ENCODE peak calls at places on chromosomes 16 and 17, in four cellular contexts. One of them, this sample, is unnamed.

GRCh38 chr16:88526008-88526905 is 43.9 kb upstream of the ZC3H18 start:
- DNase-seq in H1: no peak
- DNase-seq in HCT116: no peak
- DNase-seq in HepG2: no peak
- DNase-seq in this sample: peak; percentile 78

GRCh38 chr16:2333772-2334379 is 6.7 kb downstream of the ABCA3 start:
- DNase-seq in H1: no peak
- DNase-seq in HCT116: peak; percentile 45
- DNase-seq in HepG2: peak; percentile 20
- DNase-seq in this sample: peak; percentile 73

GRCh38 chr16:24497405-24497804 is 42.0 kb upstream of the RBBP6 start:
- DNase-seq in H1: no peak
- DNase-seq in HCT116: no peak
- DNase-seq in HepG2: no peak
- DNase-seq in this sample: no peak

GRCh38 chr16:79372504-79373184 is 227.9 kb downstream of the MAF start:
- DNase-seq in H1: no peak
- DNase-seq in HCT116: no peak
- DNase-seq in HepG2: no peak
- DNase-seq in this sample: no peak

GRCh38 chr17:14373587-14374259 is 72.8 kb downstream of the HS3ST3B1 start:
- DNase-seq in H1: no peak
- DNase-seq in HCT116: no peak
- DNase-seq in HepG2: peak; percentile 93
- DNase-seq in this sample: no peak

GRCh38 chr17:63918305-63918704 is 334 bp downstream of the GH1 start:
- DNase-seq in H1: peak; percentile 71
- DNase-seq in HCT116: no peak
- DNase-seq in HepG2: no peak
- DNase-seq in this sample: no peak

GRCh38 chr17:72661945-72662826 is 430.3 kb downstream of the SLC39A11 start:
- DNase-seq in H1: no peak
- DNase-seq in HCT116: no peak
- DNase-seq in HepG2: peak; percentile 62
- DNase-seq in this sample: no peak

GRCh38 chr17:7237266-7237760 is 1.9 kb downstream of the PHF23 start:
- DNase-seq in H1: no peak
- DNase-seq in HCT116: no peak
- DNase-seq in HepG2: no peak
- DNase-seq in this sample: no peak

GRCh38 chr17:50735287-50735686 is 15.9 kb downstream of the LUC7L3 start:
- DNase-seq in H1: no peak
- DNase-seq in HCT116: no peak
- DNase-seq in HepG2: no peak
- DNase-seq in this sample: no peak

GRCh38 chr16:19389246-19389645 is 28.4 kb upstream of the TMC5 start:
- DNase-seq in H1: peak; percentile 88
- DNase-seq in HCT116: no peak
- DNase-seq in HepG2: peak; percentile 74
- DNase-seq in this sample: peak; percentile 61

GRCh38 chr17:3886776-3887175 is 6.1 kb downstream of the CAMKK1 start:
- DNase-seq in H1: no peak
- DNase-seq in HCT116: no peak
- DNase-seq in HepG2: no peak
- DNase-seq in this sample: no peak
- TF ChIP-seq FOSL1 in H1: no peak
- TF ChIP-seq FOSL1 in HCT116: no peak
- TF ChIP-seq FOSL1 in HepG2: no peak
- TF ChIP-seq FOSL1 in this sample: no peak

GRCh38 chr17:82922646-82923045 is 82.8 kb upstream of the ZNF750 start:
- DNase-seq in H1: no peak
- DNase-seq in HCT116: no peak
- DNase-seq in HepG2: no peak
- DNase-seq in this sample: no peak
- TF ChIP-seq FOSL1 in H1: no peak
- TF ChIP-seq FOSL1 in HCT116: no peak
- TF ChIP-seq FOSL1 in HepG2: no peak
- TF ChIP-seq FOSL1 in this sample: no peak

GRCh38 chr16:82146957-82147356 is 23.1 kb downstream of the MPHOSPH6 start:
- DNase-seq in H1: no peak
- DNase-seq in HCT116: no peak
- DNase-seq in HepG2: peak; percentile 19
- DNase-seq in this sample: no peak
- TF ChIP-seq FOSL1 in H1: no peak
- TF ChIP-seq FOSL1 in HCT116: no peak
- TF ChIP-seq FOSL1 in HepG2: no peak
- TF ChIP-seq FOSL1 in this sample: no peak

GRCh38 chr17:67995568-67996191 is 589 bp downstream of the C17orf58 start:
- DNase-seq in H1: peak; percentile 66
- DNase-seq in HCT116: no peak
- DNase-seq in HepG2: no peak
- DNase-seq in this sample: no peak
- TF ChIP-seq FOSL1 in H1: no peak
- TF ChIP-seq FOSL1 in HCT116: no peak
- TF ChIP-seq FOSL1 in HepG2: no peak
- TF ChIP-seq FOSL1 in this sample: no peak

GRCh38 chr17:82684207-82684903 is 14.1 kb downstream of the RAB40B start:
- DNase-seq in H1: no peak
- DNase-seq in HCT116: no peak
- DNase-seq in HepG2: no peak
- DNase-seq in this sample: no peak
- TF ChIP-seq FOSL1 in H1: no peak
- TF ChIP-seq FOSL1 in HCT116: no peak
- TF ChIP-seq FOSL1 in HepG2: no peak
- TF ChIP-seq FOSL1 in this sample: no peak

GRCh38 chr17:36939059-36939943 is 2.0 kb downstream of the LHX1 start:
- DNase-seq in H1: no peak
- DNase-seq in HCT116: no peak
- DNase-seq in HepG2: no peak
- DNase-seq in this sample: no peak

GRCh38 chr17:36936455-36936934 is 780 bp upstream of the LHX1 start:
- DNase-seq in H1: peak; percentile 95
- DNase-seq in HCT116: no peak
- DNase-seq in HepG2: no peak
- DNase-seq in this sample: peak; percentile 32

GRCh38 chr17:36938566-36939058 is 1.3 kb downstream of the LHX1 start:
- DNase-seq in H1: no peak
- DNase-seq in HCT116: no peak
- DNase-seq in HepG2: no peak
- DNase-seq in this sample: no peak

GRCh38 chr17:36937001-36937960 is at the start of gene LHX1:
- DNase-seq in H1: peak; percentile 76
- DNase-seq in HCT116: no peak
- DNase-seq in HepG2: no peak
- DNase-seq in this sample: no peak

GRCh38 chr17:36937961-36938565 is 788 bp downstream of the LHX1 start:
- DNase-seq in H1: peak; percentile 76
- DNase-seq in HCT116: no peak
- DNase-seq in HepG2: no peak
- DNase-seq in this sample: peak; percentile 37
- TF ChIP-seq FOSL1 in H1: no peak
- TF ChIP-seq FOSL1 in HCT116: no peak
- TF ChIP-seq FOSL1 in HepG2: no peak
- TF ChIP-seq FOSL1 in this sample: no peak

GRCh38 chr16:4800290-4801041 is 2.0 kb downstream of the ROGDI start:
- DNase-seq in H1: no peak
- DNase-seq in HCT116: no peak
- DNase-seq in HepG2: peak; percentile 56
- DNase-seq in this sample: peak; percentile 65

GRCh38 chr16:4803479-4804243 is 1.2 kb upstream of the ROGDI start:
- DNase-seq in H1: no peak
- DNase-seq in HCT116: no peak
- DNase-seq in HepG2: no peak
- DNase-seq in this sample: peak; percentile 51

GRCh38 chr16:4801051-4801961 is 1.1 kb downstream of the ROGDI start:
- DNase-seq in H1: no peak
- DNase-seq in HCT116: no peak
- DNase-seq in HepG2: no peak
- DNase-seq in this sample: no peak

GRCh38 chr16:4802659-4803287 is 340 bp upstream of the ROGDI start:
- DNase-seq in H1: peak; percentile 97
- DNase-seq in HCT116: peak; percentile 72
- DNase-seq in HepG2: peak; percentile 87
- DNase-seq in this sample: peak; percentile 96

DNA sequence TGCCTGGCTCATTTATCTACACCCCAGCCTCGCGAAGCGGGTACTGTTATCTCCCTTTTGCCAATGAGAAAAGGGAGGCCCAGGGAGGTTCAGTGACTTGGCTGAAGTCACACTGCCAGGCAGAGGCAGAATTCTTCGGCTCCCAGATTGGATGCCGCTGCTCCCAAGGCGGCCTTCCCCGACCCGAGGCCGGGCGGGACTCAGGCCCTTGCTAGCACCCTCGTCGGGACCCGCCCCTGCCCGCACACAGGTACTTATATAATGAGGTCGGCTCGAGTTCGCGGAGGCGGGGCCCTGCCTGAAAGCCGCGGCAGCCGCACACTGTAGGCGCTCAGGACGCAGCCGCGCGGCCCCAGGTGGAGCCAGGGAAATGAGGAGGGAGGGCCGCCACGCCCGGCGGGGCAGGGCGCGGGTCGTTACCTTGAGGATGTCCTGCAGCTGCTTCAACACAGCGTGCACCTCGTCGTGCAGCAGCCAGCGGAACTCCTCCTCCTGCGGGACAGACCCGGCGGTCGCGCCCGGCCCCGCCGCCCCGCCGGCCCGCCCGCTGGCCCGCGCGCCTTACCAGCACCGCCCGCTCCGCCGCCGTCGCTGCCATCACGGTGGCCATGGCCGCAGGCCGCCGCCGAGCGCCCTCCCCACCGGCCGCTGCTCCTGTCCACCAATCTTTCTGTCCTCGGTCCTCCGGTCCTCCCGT is at the start of gene ROGDI:
- DNase-seq in H1: peak; percentile 88
- DNase-seq in HCT116: peak; percentile 64
- DNase-seq in HepG2: peak; percentile 80
- DNase-seq in this sample: peak; percentile 74
- TF ChIP-seq FOSL1 in H1: no peak
- TF ChIP-seq FOSL1 in HCT116: no peak
- TF ChIP-seq FOSL1 in HepG2: no peak
- TF ChIP-seq FOSL1 in this sample: no peak

DNA sequence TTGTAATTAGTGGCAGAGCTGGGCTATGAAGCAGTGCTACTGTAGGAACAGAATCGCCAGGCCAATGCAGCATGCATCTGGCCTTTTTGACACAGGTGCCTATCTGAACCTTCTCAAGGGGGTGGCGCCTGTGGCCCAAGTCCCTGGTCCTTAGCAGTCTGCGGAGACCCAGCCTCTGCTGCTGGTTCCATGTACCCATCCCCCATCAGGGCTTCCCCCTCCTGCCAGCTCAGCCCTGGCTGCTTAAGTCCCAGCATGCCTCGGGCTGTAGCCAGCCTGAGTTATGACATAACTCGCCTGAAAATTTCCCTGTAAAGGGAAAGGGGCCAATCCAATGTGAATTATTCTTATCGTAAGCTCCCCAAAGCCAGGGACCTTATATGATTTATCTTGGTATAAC is 50.3 kb upstream of the HS3ST2 start:
- DNase-seq in H1: no peak
- DNase-seq in HCT116: no peak
- DNase-seq in HepG2: no peak
- DNase-seq in this sample: no peak
- TF ChIP-seq FOSL1 in H1: no peak
- TF ChIP-seq FOSL1 in HCT116: no peak
- TF ChIP-seq FOSL1 in HepG2: no peak
- TF ChIP-seq FOSL1 in this sample: no peak

This sample was measured in K562.